ENCODE peak calls at places on chromosome 1, in six cellular contexts. One of them, this sample, is unnamed.

GRCh38 chr1:24437631-24438396 is 22.2 kb downstream of the NIPAL3 start:
- DNase-seq in fibroblast of lung: peak
- DNase-seq in PC-3: peak
- DNase-seq in DND-41: no peak
- DNase-seq in A673: no peak
- DNase-seq in GM23248: peak
- DNase-seq in this sample: no peak

GRCh38 chr1:11533790-11534787 is 55.1 kb downstream of the DISP3 start:
- DNase-seq in fibroblast of lung: no peak
- DNase-seq in PC-3: no peak
- DNase-seq in DND-41: no peak
- DNase-seq in A673: no peak
- DNase-seq in GM23248: no peak
- DNase-seq in this sample: no peak

GRCh38 chr1:32742956-32743355 is 40.4 kb upstream of the SYNC start:
- DNase-seq in fibroblast of lung: no peak
- DNase-seq in PC-3: peak
- DNase-seq in DND-41: no peak
- DNase-seq in A673: no peak
- DNase-seq in GM23248: no peak
- DNase-seq in this sample: no peak

GRCh38 chr1:187157552-187157951 is 328.8 kb downstream of the PLA2G4A start:
- DNase-seq in fibroblast of lung: no peak
- DNase-seq in PC-3: no peak
- DNase-seq in DND-41: peak
- DNase-seq in A673: peak
- DNase-seq in GM23248: no peak
- DNase-seq in this sample: peak

GRCh38 chr1:27166929-27167328 is 12.0 kb upstream of the SLC9A1 start:
- DNase-seq in fibroblast of lung: no peak
- DNase-seq in PC-3: no peak
- DNase-seq in DND-41: no peak
- DNase-seq in A673: no peak
- DNase-seq in GM23248: no peak
- DNase-seq in this sample: no peak

GRCh38 chr1:17168480-17168878 is 36.4 kb upstream of the PADI1 start:
- DNase-seq in fibroblast of lung: peak
- DNase-seq in PC-3: peak
- DNase-seq in DND-41: no peak
- DNase-seq in A673: no peak
- DNase-seq in GM23248: peak
- DNase-seq in this sample: no peak

GRCh38 chr1:111739984-111740765 is 980 bp upstream of the INKA2 start:
- DNase-seq in fibroblast of lung: peak
- DNase-seq in PC-3: peak
- DNase-seq in DND-41: no peak
- DNase-seq in A673: peak
- DNase-seq in GM23248: peak
- DNase-seq in this sample: peak

GRCh38 chr1:61524206-61524605 is 200.7 kb downstream of the TM2D1 start:
- DNase-seq in fibroblast of lung: no peak
- DNase-seq in PC-3: no peak
- DNase-seq in DND-41: no peak
- DNase-seq in A673: no peak
- DNase-seq in GM23248: no peak
- DNase-seq in this sample: no peak

GRCh38 chr1:220430586-220430985 is 97.3 kb upstream of the MARK1 start:
- DNase-seq in fibroblast of lung: no peak
- DNase-seq in PC-3: no peak
- DNase-seq in DND-41: no peak
- DNase-seq in A673: no peak
- DNase-seq in GM23248: no peak
- DNase-seq in this sample: no peak

GRCh38 chr1:223340637-223341036 is 23.3 kb downstream of the SUSD4 start:
- DNase-seq in fibroblast of lung: no peak
- DNase-seq in PC-3: no peak
- DNase-seq in DND-41: no peak
- DNase-seq in A673: no peak
- DNase-seq in GM23248: no peak
- DNase-seq in this sample: no peak

GRCh38 chr1:167452483-167452882 is 65.8 kb downstream of the CD247 start:
- DNase-seq in fibroblast of lung: no peak
- DNase-seq in PC-3: no peak
- DNase-seq in DND-41: no peak
- DNase-seq in A673: no peak
- DNase-seq in GM23248: no peak
- DNase-seq in this sample: no peak

GRCh38 chr1:17119076-17119743 is at the start of gene PADI2:
- DNase-seq in fibroblast of lung: peak
- DNase-seq in PC-3: peak
- DNase-seq in DND-41: no peak
- DNase-seq in A673: peak
- DNase-seq in GM23248: peak
- DNase-seq in this sample: peak

GRCh38 chr1:237012361-237012760 is 8.1 kb upstream of the MT1HL1 start:
- DNase-seq in fibroblast of lung: no peak
- DNase-seq in PC-3: no peak
- DNase-seq in DND-41: no peak
- DNase-seq in A673: no peak
- DNase-seq in GM23248: no peak
- DNase-seq in this sample: no peak

GRCh38 chr1:33374336-33375105 is 53.6 kb upstream of the A3GALT2 start:
- DNase-seq in fibroblast of lung: peak
- DNase-seq in PC-3: no peak
- DNase-seq in DND-41: no peak
- DNase-seq in A673: no peak
- DNase-seq in GM23248: peak
- DNase-seq in this sample: no peak

GRCh38 chr1:221735976-221736375 is 5.9 kb downstream of the DUSP10 start:
- DNase-seq in fibroblast of lung: no peak
- DNase-seq in PC-3: no peak
- DNase-seq in DND-41: no peak
- DNase-seq in A673: no peak
- DNase-seq in GM23248: no peak
- DNase-seq in this sample: no peak

GRCh38 chr1:11478571-11479374 is at the start of gene DISP3:
- DNase-seq in fibroblast of lung: peak
- DNase-seq in PC-3: peak
- DNase-seq in DND-41: peak
- DNase-seq in A673: peak
- DNase-seq in GM23248: peak
- DNase-seq in this sample: peak

GRCh38 chr1:203273206-203273868 is 32.0 kb upstream of the BTG2 start:
- DNase-seq in fibroblast of lung: peak
- DNase-seq in PC-3: peak
- DNase-seq in DND-41: peak
- DNase-seq in A673: peak
- DNase-seq in GM23248: peak
- DNase-seq in this sample: peak

GRCh38 chr1:113942527-113942926 is 13.4 kb downstream of the HIPK1 start:
- DNase-seq in fibroblast of lung: no peak
- DNase-seq in PC-3: no peak
- DNase-seq in DND-41: no peak
- DNase-seq in A673: no peak
- DNase-seq in GM23248: no peak
- DNase-seq in this sample: no peak

GRCh38 chr1:27936370-27936769 is 1.6 kb downstream of the SMPDL3B start:
- DNase-seq in fibroblast of lung: no peak
- DNase-seq in PC-3: no peak
- DNase-seq in DND-41: no peak
- DNase-seq in A673: no peak
- DNase-seq in GM23248: no peak
- DNase-seq in this sample: no peak

GRCh38 chr1:245234217-245235120 is 79.7 kb downstream of the KIF26B start:
- DNase-seq in fibroblast of lung: no peak
- DNase-seq in PC-3: no peak
- DNase-seq in DND-41: no peak
- DNase-seq in A673: peak
- DNase-seq in GM23248: no peak
- DNase-seq in this sample: peak

GRCh38 chr1:210233216-210233494 is 559 bp downstream of the SERTAD4 start:
- DNase-seq in fibroblast of lung: no peak
- DNase-seq in PC-3: peak
- DNase-seq in DND-41: no peak
- DNase-seq in A673: peak
- DNase-seq in GM23248: peak
- DNase-seq in this sample: peak

GRCh38 chr1:210234254-210234747 is 1.7 kb downstream of the SERTAD4 start:
- DNase-seq in fibroblast of lung: no peak
- DNase-seq in PC-3: no peak
- DNase-seq in DND-41: peak
- DNase-seq in A673: no peak
- DNase-seq in GM23248: no peak
- DNase-seq in this sample: no peak

GRCh38 chr1:210231846-210232523 is 611 bp upstream of the SERTAD4 start:
- DNase-seq in fibroblast of lung: peak
- DNase-seq in PC-3: no peak
- DNase-seq in DND-41: no peak
- DNase-seq in A673: peak
- DNase-seq in GM23248: peak
- DNase-seq in this sample: no peak

GRCh38 chr1:210233495-210234253 is 1.1 kb downstream of the SERTAD4 start:
- DNase-seq in fibroblast of lung: peak
- DNase-seq in PC-3: peak
- DNase-seq in DND-41: no peak
- DNase-seq in A673: peak
- DNase-seq in GM23248: peak
- DNase-seq in this sample: peak

DNA sequence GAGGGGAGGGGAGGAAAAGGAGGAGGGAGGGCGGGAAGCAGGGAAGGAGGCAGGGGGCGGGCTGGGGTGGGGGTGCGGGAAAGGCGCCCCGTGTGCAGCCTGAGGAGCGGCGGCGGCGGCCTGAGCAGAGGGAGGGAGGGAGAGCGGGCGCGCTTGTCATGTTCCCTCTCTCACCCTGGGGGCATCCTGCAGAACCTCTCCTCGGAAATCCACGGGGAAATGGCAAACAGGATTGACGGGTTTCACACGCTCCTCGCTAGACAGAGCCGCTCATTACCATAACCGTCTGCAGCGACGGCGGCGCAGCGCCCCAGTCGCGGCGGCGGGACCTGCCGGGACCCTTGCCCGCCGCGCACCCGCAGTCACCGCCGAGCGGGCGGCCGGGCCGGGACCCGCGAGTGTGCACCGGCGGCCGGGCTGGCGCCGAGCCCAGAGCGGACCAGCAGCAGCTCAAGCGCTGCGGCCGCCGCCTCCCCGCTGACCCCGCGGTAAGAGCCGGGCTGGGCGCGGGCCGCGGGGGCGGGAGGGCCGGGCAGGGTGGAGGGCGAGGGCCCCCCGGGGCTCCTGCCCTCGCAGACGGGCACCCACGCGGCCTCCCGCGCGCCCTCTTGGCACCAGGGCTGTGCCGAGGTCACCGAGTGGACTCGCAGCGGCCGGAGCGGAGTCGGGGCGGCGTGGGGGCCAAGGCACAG is at the start of gene SERTAD4:
- DNase-seq in fibroblast of lung: no peak
- DNase-seq in PC-3: peak
- DNase-seq in DND-41: no peak
- DNase-seq in A673: peak
- DNase-seq in GM23248: peak
- DNase-seq in this sample: peak
- TF ChIP-seq EZH2 in fibroblast of lung: no peak
- TF ChIP-seq EZH2 in PC-3: no peak
- TF ChIP-seq EZH2 in DND-41: no peak
- TF ChIP-seq EZH2 in A673: no peak
- TF ChIP-seq EZH2 in GM23248: no peak
- TF ChIP-seq EZH2 in this sample: no peak

GRCh38 chr1:218164930-218165686 is 120.0 kb upstream of the RRP15 start:
- DNase-seq in fibroblast of lung: peak
- DNase-seq in PC-3: peak
- DNase-seq in DND-41: no peak
- DNase-seq in A673: peak
- DNase-seq in GM23248: peak
- DNase-seq in this sample: peak
- TF ChIP-seq EZH2 in fibroblast of lung: no peak
- TF ChIP-seq EZH2 in PC-3: peak
- TF ChIP-seq EZH2 in DND-41: no peak
- TF ChIP-seq EZH2 in A673: peak
- TF ChIP-seq EZH2 in GM23248: peak
- TF ChIP-seq EZH2 in this sample: peak

GRCh38 chr1:156624814-156625435 is 5.7 kb downstream of the HAPLN2 start:
- DNase-seq in fibroblast of lung: no peak
- DNase-seq in PC-3: no peak
- DNase-seq in DND-41: no peak
- DNase-seq in A673: no peak
- DNase-seq in GM23248: no peak
- DNase-seq in this sample: peak
- TF ChIP-seq EZH2 in fibroblast of lung: peak
- TF ChIP-seq EZH2 in PC-3: peak
- TF ChIP-seq EZH2 in DND-41: no peak
- TF ChIP-seq EZH2 in A673: no peak
- TF ChIP-seq EZH2 in GM23248: no peak
- TF ChIP-seq EZH2 in this sample: peak

DNA sequence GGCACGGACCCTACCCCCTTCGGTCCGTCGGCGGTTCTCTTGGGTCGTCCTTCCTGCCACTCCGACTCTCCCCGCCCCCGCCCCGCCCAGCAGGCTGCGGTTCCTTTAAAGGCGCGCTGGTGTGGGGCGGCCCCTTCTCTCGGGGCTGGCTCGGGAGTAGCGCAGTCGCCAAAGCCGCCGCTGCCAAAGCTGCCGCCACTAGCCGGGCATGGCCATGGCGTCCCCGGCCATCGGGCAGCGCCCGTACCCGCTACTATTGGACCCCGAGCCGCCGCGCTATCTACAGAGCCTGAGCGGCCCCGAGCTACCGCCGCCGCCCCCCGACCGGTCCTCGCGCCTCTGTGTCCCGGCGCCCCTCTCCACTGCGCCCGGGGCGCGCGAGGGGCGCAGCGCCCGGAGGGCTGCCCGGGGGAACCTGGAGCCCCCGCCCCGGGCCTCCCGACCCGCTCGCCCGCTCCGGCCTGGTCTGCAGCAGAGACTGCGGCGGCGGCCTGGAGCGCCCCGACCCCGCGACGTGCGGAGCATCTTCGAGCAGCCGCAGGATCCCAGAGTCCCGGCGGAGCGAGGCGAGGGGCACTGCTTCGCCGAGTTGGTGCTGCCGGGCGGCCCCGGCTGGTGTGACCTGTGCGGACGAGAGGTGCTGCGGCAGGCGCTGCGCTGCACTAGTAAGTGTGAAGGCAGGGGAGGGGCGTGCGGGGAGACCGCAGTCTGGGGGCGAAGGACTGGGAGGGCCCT is at the start of gene RASSF5:
- DNase-seq in fibroblast of lung: peak
- DNase-seq in PC-3: peak
- DNase-seq in DND-41: peak
- DNase-seq in A673: peak
- DNase-seq in GM23248: peak
- DNase-seq in this sample: peak
- TF ChIP-seq EZH2 in fibroblast of lung: no peak
- TF ChIP-seq EZH2 in PC-3: no peak
- TF ChIP-seq EZH2 in DND-41: no peak
- TF ChIP-seq EZH2 in A673: peak
- TF ChIP-seq EZH2 in GM23248: no peak
- TF ChIP-seq EZH2 in this sample: peak